ENCODE peak calls at places on chromosomes 6 and 20, in seven cellular contexts. H is islet precursor cell; J is stromal cell of bone marrow; M is activated naive CD4-positive, alpha-beta T cell treated with anti-CD3 and anti-CD28 coated beads, Interleukin-2, amount 50 U/mL, for 72 hours; V is retinal pigment epithelial cell; Q is CD8-positive, alpha-beta memory T cell; D is DMS153. E is an unnamed sample.
A peak's percentile ranks its signal among the peaks of the same experiment; 100 is the strongest.

GRCh38 chr6:106089981-106090380 is 3.8 kb downstream of the PRDM1 start:
- DNase-seq in H (no peak), J (no peak), M (no peak), V (no peak), Q (no peak), D (no peak), E (no peak)

GRCh38 chr6:84033523-84034451 is at the start of gene MRAP2:
- DNase-seq in H (peak; percentile 73), J (peak; percentile 2), M (no peak), V (no peak), Q (no peak), D (peak; percentile 52), E (no peak)

GRCh38 chr6:35417979-35418661 is 34.0 kb upstream of the FANCE start:
- DNase-seq in H (no peak), J (no peak), M (no peak), V (no peak), Q (no peak), D (no peak), E (no peak)

GRCh38 chr6:31005249-31006020 is 4.8 kb upstream of the MUC22 start:
- DNase-seq in H (no peak), J (no peak), M (no peak), V (no peak), Q (no peak), D (no peak), E (no peak)

GRCh38 chr6:13117561-13117960 is 210.8 kb downstream of the TBC1D7 start:
- DNase-seq in H (no peak), J (no peak), M (no peak), V (no peak), Q (no peak), D (no peak), E (no peak)

GRCh38 chr20:13102689-13103088 is 93.9 kb downstream of the SPTLC3 start:
- DNase-seq in H (peak; percentile 54), J (no peak), M (no peak), V (no peak), Q (no peak), D (no peak), E (no peak)

GRCh38 chr6:33081098-33081824 is 5.5 kb downstream of the HLA-DPB1 start:
- DNase-seq in H (no peak), J (no peak), M (no peak), V (no peak), Q (no peak), D (no peak), E (no peak)

GRCh38 chr6:140205795-140206593 is 831.5 kb upstream of the CITED2 start:
- DNase-seq in H (no peak), J (no peak), M (no peak), V (no peak), Q (no peak), D (no peak), E (no peak)

GRCh38 chr20:13139459-13140150 is 81.5 kb upstream of the ISM1 start:
- DNase-seq in H (no peak), J (no peak), M (no peak), V (no peak), Q (no peak), D (no peak), E (no peak)

GRCh38 chr20:16501236-16501635 is 72.0 kb downstream of the KIF16B start:
- DNase-seq in H (no peak), J (no peak), M (no peak), V (no peak), Q (no peak), D (no peak), E (peak; percentile 63)

GRCh38 chr6:30990422-30991086 is 7.0 kb downstream of the MUC21 start:
- DNase-seq in H (no peak), J (peak; percentile 22), M (no peak), V (no peak), Q (no peak), D (no peak), E (peak; percentile 5)

GRCh38 chr6:170097505-170098427 is 193.1 kb downstream of the DLL1 start:
- DNase-seq in H (peak; percentile 48), J (no peak), M (peak; percentile 39), V (no peak), Q (no peak), D (no peak), E (no peak)

GRCh38 chr6:52115145-52115741 is 27.8 kb upstream of the PKHD1 start:
- DNase-seq in H (no peak), J (no peak), M (no peak), V (no peak), Q (no peak), D (no peak), E (no peak)

GRCh38 chr6:11276228-11276627 is 43.8 kb upstream of the NEDD9 start:
- DNase-seq in H (no peak), J (no peak), M (no peak), V (no peak), Q (no peak), D (no peak), E (no peak)

GRCh38 chr6:143561105-143561704 is 49.7 kb upstream of the FUCA2 start:
- DNase-seq in H (no peak), J (no peak), M (no peak), V (no peak), Q (no peak), D (no peak), E (no peak)

GRCh38 chr20:4866429-4866828 is 134.9 kb downstream of the SLC23A2 start:
- DNase-seq in H (no peak), J (no peak), M (no peak), V (no peak), Q (no peak), D (no peak), E (no peak)

GRCh38 chr6:56746767-56747504 is 104.2 kb upstream of the DST start:
- DNase-seq in H (peak; percentile 80), J (no peak), M (no peak), V (no peak), Q (no peak), D (peak; percentile 37), E (no peak)

GRCh38 chr6:143441680-143442359 is 8.7 kb downstream of the ADAT2 start:
- DNase-seq in H (no peak), J (peak; percentile 67), M (no peak), V (no peak), Q (no peak), D (no peak), E (peak; percentile 53)

GRCh38 chr6:126661646-126662045 is 321.7 kb downstream of the CENPW start:
- DNase-seq in H (no peak), J (peak; percentile 85), M (no peak), V (peak; percentile 50), Q (no peak), D (no peak), E (no peak)

GRCh38 chr6:70412797-70413113 is 553 bp upstream of the FAM135A start:
- DNase-seq in H (no peak), J (no peak), M (no peak), V (no peak), Q (no peak), D (no peak), E (no peak)

GRCh38 chr6:6494677-6495076 is 93.8 kb upstream of the LY86 start:
- DNase-seq in H (peak; percentile 75), J (no peak), M (no peak), V (no peak), Q (no peak), D (peak; percentile 7), E (peak; percentile 4)

GRCh38 chr20:40488401-40488800 is 200.6 kb downstream of the MAFB start:
- DNase-seq in H (no peak), J (no peak), M (no peak), V (no peak), Q (no peak), D (no peak), E (no peak)

GRCh38 chr6:2947424-2947823 is 23.9 kb downstream of the SERPINB6 start:
- DNase-seq in H (peak; percentile 39), J (no peak), M (no peak), V (no peak), Q (no peak), D (no peak), E (no peak)

GRCh38 chr6:20991910-20992309 is 457.7 kb downstream of the CDKAL1 start:
- DNase-seq in H (no peak), J (no peak), M (no peak), V (no peak), Q (no peak), D (no peak), E (no peak)

GRCh38 chr6:55388161-55388560 is 60.9 kb downstream of the GFRAL start:
- DNase-seq in H (peak; percentile 67), J (no peak), M (no peak), V (no peak), Q (no peak), D (no peak), E (no peak)

GRCh38 chr20:62489186-62489939 is 13.6 kb upstream of the GATA5 start:
- DNase-seq in H (no peak), J (no peak), M (no peak), V (peak; percentile 23), Q (no peak), D (no peak), E (no peak)